ENCODE peak calls at places on chromosomes 13 and 19, in four cellular contexts. One of them, this sample, is unnamed.
A peak's percentile ranks its signal among the peaks of the same experiment; 100 is the strongest.

GRCh38 chr19:45152504-45153338 is 8.1 kb downstream of the NKPD1 start:
- DNase-seq in endothelial cell: no peak
- DNase-seq in fibroblast of the aortic adventitia: peak; percentile 40
- DNase-seq in activated B cell treated with CpG ODN at 0.5 μM for 24 hours: peak; percentile 36
- DNase-seq in this sample: no peak

GRCh38 chr13:93244918-93245280 is 18.3 kb downstream of the GPC6 start:
- DNase-seq in activated B cell treated with CpG ODN at 0.5 μM for 24 hours: no peak
- DNase-seq in endothelial cell: no peak
- DNase-seq in fibroblast of the aortic adventitia: peak; percentile 68
- DNase-seq in this sample: no peak

GRCh38 chr19:47674548-47674947 is 38.7 kb upstream of the EHD2 start:
- DNase-seq in fibroblast of the aortic adventitia: no peak
- DNase-seq in activated B cell treated with CpG ODN at 0.5 μM for 24 hours: no peak
- DNase-seq in endothelial cell: no peak
- DNase-seq in this sample: no peak

GRCh38 chr19:4380254-4380727 is 20.1 kb downstream of the SH3GL1 start:
- DNase-seq in activated B cell treated with CpG ODN at 0.5 μM for 24 hours: peak; percentile 40
- DNase-seq in fibroblast of the aortic adventitia: no peak
- DNase-seq in endothelial cell: no peak
- DNase-seq in this sample: no peak

GRCh38 chr19:14039181-14039580 is 7.6 kb downstream of the IL27RA start:
- DNase-seq in endothelial cell: no peak
- DNase-seq in fibroblast of the aortic adventitia: no peak
- DNase-seq in activated B cell treated with CpG ODN at 0.5 μM for 24 hours: no peak
- DNase-seq in this sample: no peak

GRCh38 chr13:27273658-27274425 is 3.2 kb downstream of the RASL11A start:
- DNase-seq in endothelial cell: no peak
- DNase-seq in fibroblast of the aortic adventitia: peak; percentile 72
- DNase-seq in activated B cell treated with CpG ODN at 0.5 μM for 24 hours: no peak
- DNase-seq in this sample: no peak

GRCh38 chr13:76210262-76210661 is 574.1 kb downstream of the LMO7 start:
- DNase-seq in activated B cell treated with CpG ODN at 0.5 μM for 24 hours: no peak
- DNase-seq in endothelial cell: no peak
- DNase-seq in fibroblast of the aortic adventitia: no peak
- DNase-seq in this sample: no peak

GRCh38 chr19:42176990-42177685 is 40.3 kb downstream of the DEDD2 start:
- DNase-seq in activated B cell treated with CpG ODN at 0.5 μM for 24 hours: peak; percentile 71
- DNase-seq in fibroblast of the aortic adventitia: peak; percentile 58
- DNase-seq in endothelial cell: peak; percentile 79
- DNase-seq in this sample: peak; percentile 85

GRCh38 chr19:33812388-33813330 is 16.0 kb downstream of the KCTD15 start:
- DNase-seq in fibroblast of the aortic adventitia: no peak
- DNase-seq in activated B cell treated with CpG ODN at 0.5 μM for 24 hours: no peak
- DNase-seq in endothelial cell: no peak
- DNase-seq in this sample: no peak

GRCh38 chr19:40210919-40211318 is 7.3 kb downstream of the TTC9B start:
- DNase-seq in activated B cell treated with CpG ODN at 0.5 μM for 24 hours: no peak
- DNase-seq in fibroblast of the aortic adventitia: no peak
- DNase-seq in endothelial cell: no peak
- DNase-seq in this sample: no peak

GRCh38 chr13:25286308-25286968 is 850 bp downstream of the MTMR6 start:
- DNase-seq in activated B cell treated with CpG ODN at 0.5 μM for 24 hours: no peak
- DNase-seq in endothelial cell: peak; percentile 37
- DNase-seq in fibroblast of the aortic adventitia: peak; percentile 49
- DNase-seq in this sample: no peak

GRCh38 chr19:48844472-48844871 is 8.2 kb upstream of the HSD17B14 start:
- DNase-seq in activated B cell treated with CpG ODN at 0.5 μM for 24 hours: no peak
- DNase-seq in fibroblast of the aortic adventitia: peak; percentile 52
- DNase-seq in endothelial cell: no peak
- DNase-seq in this sample: no peak

GRCh38 chr19:31145909-31146453 is 203.3 kb downstream of the TSHZ3 start:
- DNase-seq in fibroblast of the aortic adventitia: no peak
- DNase-seq in endothelial cell: no peak
- DNase-seq in activated B cell treated with CpG ODN at 0.5 μM for 24 hours: no peak
- DNase-seq in this sample: no peak

GRCh38 chr13:79898996-79899395 is 418.0 kb downstream of the NDFIP2 start:
- DNase-seq in fibroblast of the aortic adventitia: no peak
- DNase-seq in endothelial cell: no peak
- DNase-seq in activated B cell treated with CpG ODN at 0.5 μM for 24 hours: no peak
- DNase-seq in this sample: no peak

GRCh38 chr13:79904581-79904980 is 423.6 kb downstream of the NDFIP2 start:
- DNase-seq in endothelial cell: no peak
- DNase-seq in fibroblast of the aortic adventitia: no peak
- DNase-seq in activated B cell treated with CpG ODN at 0.5 μM for 24 hours: no peak
- DNase-seq in this sample: no peak

GRCh38 chr13:79900356-79900755 is 419.4 kb downstream of the NDFIP2 start:
- DNase-seq in fibroblast of the aortic adventitia: no peak
- DNase-seq in endothelial cell: no peak
- DNase-seq in activated B cell treated with CpG ODN at 0.5 μM for 24 hours: no peak
- DNase-seq in this sample: no peak

GRCh38 chr13:79898202-79898826 is 417.4 kb downstream of the NDFIP2 start:
- DNase-seq in fibroblast of the aortic adventitia: no peak
- DNase-seq in activated B cell treated with CpG ODN at 0.5 μM for 24 hours: no peak
- DNase-seq in endothelial cell: no peak
- DNase-seq in this sample: no peak

DNA sequence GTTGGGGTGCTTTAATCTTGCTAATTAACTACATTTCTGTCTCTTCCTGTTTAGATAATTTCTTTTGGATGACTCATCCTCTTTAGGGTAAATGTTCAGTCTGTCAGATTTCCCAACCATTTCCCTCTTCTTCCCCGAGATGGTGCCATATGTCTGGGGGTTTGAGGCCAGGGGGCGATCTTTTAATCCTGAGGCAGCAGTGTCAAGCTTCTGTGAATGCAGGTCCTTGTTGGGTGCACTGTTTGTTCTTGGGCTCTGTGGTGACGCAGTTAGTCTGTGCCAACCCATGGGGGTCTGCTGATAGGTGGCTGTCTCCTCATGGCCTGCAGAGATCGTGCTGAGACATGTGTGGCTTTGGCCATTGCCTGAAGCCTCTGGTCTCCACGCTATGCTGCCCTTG is 420.4 kb downstream of the NDFIP2 start:
- DNase-seq in endothelial cell: no peak
- DNase-seq in fibroblast of the aortic adventitia: no peak
- DNase-seq in activated B cell treated with CpG ODN at 0.5 μM for 24 hours: no peak
- DNase-seq in this sample: no peak
- TF ChIP-seq CTCF in endothelial cell: no peak
- TF ChIP-seq CTCF in fibroblast of the aortic adventitia: no peak
- TF ChIP-seq CTCF in activated B cell treated with CpG ODN at 0.5 μM for 24 hours: no peak
- TF ChIP-seq CTCF in this sample: no peak

DNA sequence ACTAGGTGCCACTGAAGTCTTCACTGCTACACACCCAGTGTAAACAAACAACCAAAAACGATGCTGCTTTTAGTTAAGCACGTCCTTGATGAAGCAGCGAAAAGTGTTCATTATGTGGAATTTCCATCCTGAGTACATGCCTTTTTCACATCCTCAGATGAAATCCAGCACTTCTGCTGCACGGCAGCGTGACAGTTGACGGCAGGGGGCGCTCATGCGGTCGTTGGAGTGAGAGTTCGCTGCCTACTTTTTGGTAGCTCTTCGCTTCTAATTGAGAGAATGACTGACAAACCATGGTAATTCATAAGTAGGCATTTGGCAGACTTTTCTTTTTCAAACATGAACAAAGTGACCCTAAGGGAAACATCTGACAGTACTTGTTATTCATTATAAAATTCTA is 1124.9 kb downstream of the EFNB2 start:
- DNase-seq in endothelial cell: peak; percentile 78
- DNase-seq in activated B cell treated with CpG ODN at 0.5 μM for 24 hours: no peak
- DNase-seq in fibroblast of the aortic adventitia: peak; percentile 1
- DNase-seq in this sample: no peak
- TF ChIP-seq CTCF in endothelial cell: peak; percentile 80
- TF ChIP-seq CTCF in activated B cell treated with CpG ODN at 0.5 μM for 24 hours: no peak
- TF ChIP-seq CTCF in fibroblast of the aortic adventitia: peak; percentile 30
- TF ChIP-seq CTCF in this sample: peak; percentile 39

GRCh38 chr19:50663280-50663790 is 14.1 kb downstream of the C19orf81 start:
- DNase-seq in activated B cell treated with CpG ODN at 0.5 μM for 24 hours: no peak
- DNase-seq in fibroblast of the aortic adventitia: no peak
- DNase-seq in endothelial cell: no peak
- DNase-seq in this sample: no peak
- TF ChIP-seq CTCF in activated B cell treated with CpG ODN at 0.5 μM for 24 hours: no peak
- TF ChIP-seq CTCF in fibroblast of the aortic adventitia: peak; percentile 2
- TF ChIP-seq CTCF in endothelial cell: no peak
- TF ChIP-seq CTCF in this sample: no peak

GRCh38 chr13:79226250-79226649 is 179.8 kb downstream of the RBM26 start:
- DNase-seq in endothelial cell: no peak
- DNase-seq in fibroblast of the aortic adventitia: no peak
- DNase-seq in activated B cell treated with CpG ODN at 0.5 μM for 24 hours: no peak
- DNase-seq in this sample: no peak

GRCh38 chr13:79228972-79229371 is 177.1 kb downstream of the RBM26 start:
- DNase-seq in endothelial cell: no peak
- DNase-seq in fibroblast of the aortic adventitia: no peak
- DNase-seq in activated B cell treated with CpG ODN at 0.5 μM for 24 hours: no peak
- DNase-seq in this sample: no peak

GRCh38 chr13:79227418-79227817 is 178.6 kb downstream of the RBM26 start:
- DNase-seq in endothelial cell: no peak
- DNase-seq in activated B cell treated with CpG ODN at 0.5 μM for 24 hours: no peak
- DNase-seq in fibroblast of the aortic adventitia: no peak
- DNase-seq in this sample: no peak

GRCh38 chr13:79225487-79226232 is 180.4 kb downstream of the RBM26 start:
- DNase-seq in fibroblast of the aortic adventitia: no peak
- DNase-seq in activated B cell treated with CpG ODN at 0.5 μM for 24 hours: no peak
- DNase-seq in endothelial cell: no peak
- DNase-seq in this sample: no peak

DNA sequence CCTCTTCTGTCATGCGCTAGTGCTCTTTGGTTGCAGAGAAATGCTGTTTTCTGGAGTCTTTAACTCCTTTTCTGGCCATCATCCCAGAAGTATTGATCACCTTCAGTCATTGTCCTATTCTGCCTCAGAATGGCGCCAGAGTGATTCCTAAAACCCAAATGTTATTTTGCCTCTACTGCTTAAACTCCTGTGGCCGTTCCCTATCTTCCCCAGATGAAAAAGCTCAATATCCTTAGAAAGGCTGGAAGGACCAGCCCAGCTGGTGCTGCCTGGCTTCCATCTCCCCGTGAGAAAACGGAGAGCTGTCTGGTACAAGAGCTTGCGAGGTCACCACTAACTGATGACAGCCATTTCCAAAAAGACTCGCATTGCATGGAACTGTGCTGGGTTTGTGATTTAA is 179.1 kb downstream of the RBM26 start:
- DNase-seq in endothelial cell: no peak
- DNase-seq in fibroblast of the aortic adventitia: no peak
- DNase-seq in activated B cell treated with CpG ODN at 0.5 μM for 24 hours: no peak
- DNase-seq in this sample: no peak
- TF ChIP-seq CTCF in endothelial cell: no peak
- TF ChIP-seq CTCF in fibroblast of the aortic adventitia: no peak
- TF ChIP-seq CTCF in activated B cell treated with CpG ODN at 0.5 μM for 24 hours: no peak
- TF ChIP-seq CTCF in this sample: no peak

GRCh38 chr19:53511933-53512374 is 26.0 kb upstream of the ZNF331 start:
- DNase-seq in fibroblast of the aortic adventitia: peak; percentile 57
- DNase-seq in activated B cell treated with CpG ODN at 0.5 μM for 24 hours: peak; percentile 28
- DNase-seq in endothelial cell: peak; percentile 79
- DNase-seq in this sample: peak; percentile 28
- TF ChIP-seq CTCF in fibroblast of the aortic adventitia: peak; percentile 61
- TF ChIP-seq CTCF in activated B cell treated with CpG ODN at 0.5 μM for 24 hours: no peak
- TF ChIP-seq CTCF in endothelial cell: peak; percentile 77
- TF ChIP-seq CTCF in this sample: peak; percentile 62

GRCh38 chr19:3304871-3305423 is 61.4 kb upstream of the NFIC start:
- DNase-seq in activated B cell treated with CpG ODN at 0.5 μM for 24 hours: peak; percentile 67
- DNase-seq in endothelial cell: peak; percentile 78
- DNase-seq in fibroblast of the aortic adventitia: peak; percentile 77
- DNase-seq in this sample: no peak

GRCh38 chr19:3298853-3299449 is 67.4 kb upstream of the NFIC start:
- DNase-seq in activated B cell treated with CpG ODN at 0.5 μM for 24 hours: no peak
- DNase-seq in fibroblast of the aortic adventitia: no peak
- DNase-seq in endothelial cell: no peak
- DNase-seq in this sample: no peak

DNA sequence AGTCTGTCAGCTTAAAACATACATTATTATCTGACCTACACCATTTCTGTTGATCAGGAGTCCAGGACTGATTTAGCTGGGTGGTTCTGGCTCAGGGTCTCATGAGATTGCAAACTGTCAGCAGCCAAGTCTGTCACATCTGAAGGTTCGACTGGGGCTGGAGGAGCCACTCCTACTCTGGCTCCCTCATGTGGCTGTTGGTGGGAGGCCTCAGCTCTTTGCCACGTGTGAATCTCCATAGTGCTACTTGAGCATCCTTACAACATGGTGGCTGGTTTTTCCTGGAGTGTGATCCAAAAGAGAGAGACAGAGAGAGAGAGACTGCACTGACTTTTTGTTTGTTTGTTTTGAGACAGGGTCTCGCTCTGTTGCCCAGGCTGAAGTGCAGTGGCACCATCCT is 63.6 kb upstream of the NFIC start:
- DNase-seq in fibroblast of the aortic adventitia: no peak
- DNase-seq in activated B cell treated with CpG ODN at 0.5 μM for 24 hours: no peak
- DNase-seq in endothelial cell: no peak
- DNase-seq in this sample: no peak
- TF ChIP-seq CTCF in fibroblast of the aortic adventitia: no peak
- TF ChIP-seq CTCF in activated B cell treated with CpG ODN at 0.5 μM for 24 hours: no peak
- TF ChIP-seq CTCF in endothelial cell: no peak
- TF ChIP-seq CTCF in this sample: no peak

DNA sequence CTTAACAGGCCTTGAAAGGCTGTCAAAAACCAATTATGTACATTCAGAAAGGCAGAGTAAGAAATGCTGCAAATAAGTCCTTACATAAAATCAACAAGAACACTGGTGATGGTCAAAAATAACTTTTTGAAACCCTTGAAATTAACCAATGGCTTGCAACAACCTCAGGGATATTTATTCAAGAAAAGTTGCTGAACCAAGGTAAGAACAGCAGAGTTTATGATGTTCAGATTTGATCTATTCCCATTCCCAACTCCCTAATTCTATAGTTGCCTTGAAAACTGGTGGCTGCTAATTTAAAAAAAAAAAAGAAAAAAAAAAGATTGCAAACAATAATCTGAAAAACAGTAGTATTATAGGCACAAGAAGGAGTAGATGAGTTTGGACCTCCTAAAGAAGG is 109.8 kb upstream of the UFM1 start:
- DNase-seq in fibroblast of the aortic adventitia: no peak
- DNase-seq in endothelial cell: no peak
- DNase-seq in activated B cell treated with CpG ODN at 0.5 μM for 24 hours: no peak
- DNase-seq in this sample: no peak
- TF ChIP-seq CTCF in fibroblast of the aortic adventitia: no peak
- TF ChIP-seq CTCF in endothelial cell: no peak
- TF ChIP-seq CTCF in activated B cell treated with CpG ODN at 0.5 μM for 24 hours: no peak
- TF ChIP-seq CTCF in this sample: no peak

GRCh38 chr19:588093-588742 is 1.5 kb upstream of the HCN2 start:
- DNase-seq in activated B cell treated with CpG ODN at 0.5 μM for 24 hours: peak; percentile 38
- DNase-seq in endothelial cell: peak; percentile 71
- DNase-seq in fibroblast of the aortic adventitia: peak; percentile 59
- DNase-seq in this sample: peak; percentile 69
- TF ChIP-seq CTCF in activated B cell treated with CpG ODN at 0.5 μM for 24 hours: no peak
- TF ChIP-seq CTCF in endothelial cell: no peak
- TF ChIP-seq CTCF in fibroblast of the aortic adventitia: peak; percentile 63
- TF ChIP-seq CTCF in this sample: no peak